ENCODE peak calls at places on chromosomes 6 and 20, in six cellular contexts. W, F, T, D, H and Y are unnamed samples.

GRCh38 chr20:36480456-36481048 is 60.8 kb upstream of the MYL9 start:
- DNase-seq in H (no peak), T (no peak), W (no peak), F (no peak), D (no peak), Y (no peak)

GRCh38 chr20:63618291-63618980 is 8.5 kb downstream of the GMEB2 start:
- DNase-seq in T (no peak), W (no peak), D (no peak), F (peak), H (no peak), Y (no peak)

GRCh38 chr20:33964431-33964830 is 29.3 kb upstream of the RALY start:
- DNase-seq in F (no peak), D (no peak), H (no peak), W (no peak), T (no peak), Y (no peak)

GRCh38 chr20:53623454-53624206 is 30.0 kb upstream of the ZNF217 start:
- DNase-seq in D (peak), W (no peak), H (no peak), F (no peak), T (peak), Y (no peak)

GRCh38 chr6:165292657-165293056 is 16.7 kb downstream of the C6orf118 start:
- DNase-seq in H (no peak), T (no peak), F (no peak), W (no peak), D (no peak), Y (no peak)

GRCh38 chr20:50077818-50078601 is 34.9 kb downstream of the UBE2V1 start:
- DNase-seq in F (no peak), D (no peak), T (no peak), W (no peak), H (no peak), Y (no peak)

GRCh38 chr6:41379314-41379713 is 43.9 kb downstream of the NCR2 start:
- DNase-seq in H (no peak), T (no peak), F (no peak), W (no peak), D (no peak), Y (no peak)

GRCh38 chr6:31822038-31822821 is 5.3 kb upstream of the HSPA1B start:
- DNase-seq in F (peak), T (peak), W (peak), D (peak), H (peak), Y (peak)

GRCh38 chr6:128713461-128713860 is 169.5 kb upstream of the LAMA2 start:
- DNase-seq in W (no peak), F (no peak), D (no peak), H (no peak), T (no peak), Y (no peak)

GRCh38 chr20:36201198-36201597 is 35.1 kb upstream of the AAR2 start:
- DNase-seq in H (no peak), W (no peak), D (no peak), F (no peak), T (no peak), Y (no peak)

GRCh38 chr6:108277295-108277694 is 16.5 kb upstream of the SNX3 start:
- DNase-seq in W (no peak), F (no peak), D (no peak), T (no peak), H (peak), Y (no peak)

GRCh38 chr20:13756551-13756950 is 28.2 kb downstream of the ESF1 start:
- DNase-seq in F (no peak), T (no peak), D (no peak), W (no peak), H (no peak), Y (no peak)

GRCh38 chr6:38034269-38034914 is 214.9 kb downstream of the ZFAND3 start:
- DNase-seq in D (peak), H (no peak), F (no peak), T (no peak), W (no peak), Y (no peak)

GRCh38 chr6:36563237-36563927 is 16.1 kb upstream of the STK38 start:
- DNase-seq in F (no peak), W (no peak), H (no peak), D (no peak), T (no peak), Y (no peak)

GRCh38 chr20:24147961-24148360 is 159.4 kb upstream of the GGTLC1 start:
- DNase-seq in W (no peak), F (no peak), T (no peak), H (no peak), D (no peak), Y (no peak)

GRCh38 chr20:13819885-13820645 is 35.2 kb downstream of the NDUFAF5 start:
- DNase-seq in W (peak), T (peak), H (no peak), D (peak), F (peak), Y (peak)

GRCh38 chr20:53331151-53331973 is 262.3 kb downstream of the ZNF217 start:
- DNase-seq in F (no peak), W (no peak), D (no peak), T (no peak), H (no peak), Y (no peak)

GRCh38 chr6:1594495-1595200 is 15.1 kb upstream of the FOXC1 start:
- DNase-seq in T (no peak), F (no peak), W (no peak), D (no peak), H (no peak), Y (no peak)

GRCh38 chr6:155171109-155171746 is 92.6 kb upstream of the CLDN20 start:
- DNase-seq in D (peak), H (no peak), W (peak), F (no peak), T (no peak), Y (peak)

GRCh38 chr6:87472525-87473418 is at the start of gene SLC35A1:
- DNase-seq in D (peak), H (peak), T (peak), W (peak), F (peak), Y (peak)

GRCh38 chr6:36094786-36095496 is 35.4 kb upstream of the MAPK13 start:
- DNase-seq in T (peak), H (peak), W (peak), F (peak), D (peak), Y (peak)

GRCh38 chr6:87482382-87482781 is 9.6 kb downstream of the SLC35A1 start:
- DNase-seq in D (no peak), F (no peak), W (no peak), H (no peak), T (no peak), Y (no peak)

GRCh38 chr6:110328231-110328630 is 29.9 kb downstream of the METTL24 start:
- DNase-seq in T (no peak), F (no peak), H (no peak), D (no peak), W (no peak), Y (no peak)

GRCh38 chr6:170450946-170451761 is 102.0 kb downstream of the PSMB1 start:
- DNase-seq in F (no peak), T (no peak), D (no peak), W (no peak), H (no peak), Y (peak)

GRCh38 chr20:561437-562231 is 18.0 kb upstream of the CSNK2A1 start:
- DNase-seq in H (no peak), D (peak), W (peak), F (no peak), T (peak), Y (peak)

GRCh38 chr20:50467618-50468373 is 42.4 kb upstream of the PTPN1 start:
- DNase-seq in D (peak), F (no peak), W (peak), H (no peak), T (peak), Y (no peak)

GRCh38 chr20:38894091-38894847 is 31.9 kb upstream of the FAM83D start:
- DNase-seq in H (no peak), T (no peak), D (no peak), F (peak), W (no peak), Y (peak)
- TF ChIP-seq CTCF in H (no peak), T (no peak), D (peak), F (no peak), W (no peak), Y (no peak)

GRCh38 chr6:112296694-112297093 is 42.3 kb upstream of the LAMA4 start:
- DNase-seq in D (no peak), W (no peak), H (no peak), F (no peak), T (no peak), Y (no peak)

GRCh38 chr6:112298816-112299281 is 44.5 kb upstream of the LAMA4 start:
- DNase-seq in T (no peak), H (no peak), W (no peak), D (no peak), F (no peak), Y (no peak)

GRCh38 chr6:112300888-112301287 is 46.2 kb upstream of the RFPL4B start:
- DNase-seq in D (no peak), W (no peak), H (no peak), T (no peak), F (no peak), Y (no peak)

GRCh38 chr6:112298021-112298745 is 43.8 kb upstream of the LAMA4 start:
- DNase-seq in F (no peak), H (no peak), W (no peak), D (no peak), T (no peak), Y (no peak)

GRCh38 chr6:112296122-112296521 is 41.8 kb upstream of the LAMA4 start:
- DNase-seq in F (no peak), H (no peak), T (peak), D (no peak), W (peak), Y (no peak)
- TF ChIP-seq CTCF in F (no peak), H (no peak), T (no peak), D (no peak), W (peak), Y (no peak)

GRCh38 chr6:46491789-46492547 is 719 bp upstream of the RCAN2 start:
- DNase-seq in W (peak), F (peak), T (peak), H (no peak), D (peak), Y (peak)

GRCh38 chr6:46491201-46491788 is at the start of gene RCAN2:
- DNase-seq in F (peak), W (peak), D (peak), T (peak), H (no peak), Y (peak)

GRCh38 chr6:46486186-46486585 is 5.1 kb downstream of the RCAN2 start:
- DNase-seq in F (no peak), H (no peak), D (no peak), W (no peak), T (no peak), Y (no peak)

DNA sequence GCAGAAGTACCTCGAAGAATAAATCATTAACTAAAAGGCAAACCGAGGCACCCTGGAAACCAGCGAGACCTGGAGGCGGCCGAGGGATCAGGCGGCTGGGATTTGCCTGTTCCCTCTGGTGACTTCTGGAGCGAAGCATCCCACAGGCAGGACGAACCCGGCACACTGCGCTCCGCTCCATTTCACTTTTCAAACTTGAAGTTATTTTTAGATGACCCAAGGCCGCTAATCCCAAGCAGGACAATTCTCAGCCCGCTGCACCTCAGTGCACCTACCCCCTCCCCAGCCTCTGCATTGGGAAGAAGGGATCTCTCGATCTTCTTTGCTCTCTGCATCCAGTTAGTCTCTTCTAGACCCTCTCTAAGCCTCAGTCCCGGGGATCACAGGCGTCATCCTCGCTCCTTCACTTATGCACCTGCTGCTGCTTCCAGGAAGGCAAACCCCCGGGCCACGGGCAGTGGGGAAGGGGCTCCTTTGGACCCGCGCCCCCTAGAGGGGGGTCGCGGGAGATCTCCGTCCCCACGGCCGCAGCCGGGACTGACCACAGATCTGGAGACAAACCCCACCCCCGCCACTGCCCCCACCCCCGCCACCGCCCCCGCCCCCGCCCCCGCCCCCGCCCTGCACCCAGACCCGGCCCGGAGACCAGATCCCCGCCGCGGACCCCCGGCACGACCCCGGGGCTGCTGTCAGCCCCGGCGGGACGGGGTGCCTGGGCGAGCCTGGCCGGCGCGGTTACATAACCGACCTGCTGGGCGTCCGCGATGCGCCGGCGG is 636 bp downstream of the RCAN2 start:
- DNase-seq in D (peak), F (peak), H (no peak), T (peak), W (peak), Y (peak)
- TF ChIP-seq CTCF in D (no peak), F (no peak), H (no peak), T (peak), W (no peak), Y (no peak)

GRCh38 chr6:137313928-137314855 is 95.0 kb upstream of the IFNGR1 start:
- DNase-seq in H (no peak), T (peak), D (peak), F (peak), W (peak), Y (peak)
- TF ChIP-seq CTCF in H (peak), T (peak), D (peak), F (peak), W (peak), Y (peak)

DNA sequence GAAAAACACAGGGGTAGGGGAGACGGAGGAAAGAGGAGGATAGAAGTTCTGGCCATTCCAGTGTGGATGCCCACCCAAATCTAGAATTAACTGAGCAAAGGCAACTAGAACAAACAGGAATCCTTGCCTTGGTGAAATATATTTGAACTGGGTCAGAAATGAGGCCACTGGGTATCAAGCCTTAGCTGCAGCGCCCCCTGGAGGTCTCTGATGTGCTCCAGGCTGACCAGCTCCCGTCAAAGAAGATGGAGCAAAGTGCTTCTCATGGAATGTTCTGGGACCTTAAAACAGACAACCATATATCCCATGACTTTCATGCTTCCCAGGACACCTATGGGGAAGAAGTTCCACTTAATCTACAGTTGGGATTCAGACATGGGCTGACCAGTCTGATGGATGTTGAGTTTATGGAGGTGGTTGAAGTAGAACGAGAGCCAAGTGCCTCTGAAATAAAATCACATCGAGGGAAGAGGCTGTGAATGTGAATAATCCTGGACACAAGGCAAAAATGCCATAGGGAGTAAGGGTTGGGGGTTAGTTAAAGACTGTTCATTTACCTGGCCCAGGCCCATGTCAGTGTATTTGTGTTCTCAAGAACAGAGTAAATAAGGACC is 50.4 kb downstream of the HLA-DPB1 start:
- DNase-seq in W (peak), T (peak), D (peak), H (no peak), F (peak), Y (peak)
- TF ChIP-seq CTCF in W (peak), T (peak), D (peak), H (peak), F (peak), Y (peak)

GRCh38 chr6:130047440-130047995 is 29.1 kb downstream of the L3MBTL3 start:
- DNase-seq in W (no peak), D (no peak), F (no peak), T (no peak), H (no peak), Y (no peak)
- TF ChIP-seq CTCF in W (no peak), D (peak), F (no peak), T (no peak), H (no peak), Y (no peak)

GRCh38 chr6:56416247-56416646 is 168.9 kb upstream of the COL21A1 start:
- DNase-seq in H (no peak), D (no peak), T (no peak), F (no peak), W (no peak), Y (no peak)

GRCh38 chr6:56420296-56420695 is 172.9 kb upstream of the COL21A1 start:
- DNase-seq in T (no peak), W (no peak), F (no peak), D (no peak), H (no peak), Y (no peak)

GRCh38 chr6:56417823-56418222 is 170.4 kb upstream of the COL21A1 start:
- DNase-seq in D (no peak), H (no peak), T (no peak), W (no peak), F (no peak), Y (no peak)
- TF ChIP-seq CTCF in D (no peak), H (no peak), T (no peak), W (no peak), F (no peak), Y (no peak)

GRCh38 chr6:158506577-158506976 is 53.3 kb upstream of the TMEM181 start:
- DNase-seq in H (no peak), F (no peak), T (peak), W (no peak), D (no peak), Y (no peak)
- TF ChIP-seq CTCF in H (no peak), F (no peak), T (peak), W (no peak), D (no peak), Y (no peak)

GRCh38 chr20:10077886-10078285 is 43.1 kb downstream of the ANKEF1 start:
- DNase-seq in D (no peak), F (no peak), W (no peak), H (no peak), T (no peak), Y (no peak)

GRCh38 chr20:10076126-10077080 is 41.6 kb downstream of the ANKEF1 start:
- DNase-seq in D (no peak), W (no peak), T (no peak), H (no peak), F (no peak), Y (no peak)

GRCh38 chr20:10078403-10078802 is 43.6 kb downstream of the ANKEF1 start:
- DNase-seq in H (no peak), W (no peak), T (no peak), F (no peak), D (no peak), Y (no peak)

GRCh38 chr20:10075606-10076005 is 40.8 kb downstream of the ANKEF1 start:
- DNase-seq in T (no peak), F (no peak), D (no peak), H (no peak), W (no peak), Y (no peak)

DNA sequence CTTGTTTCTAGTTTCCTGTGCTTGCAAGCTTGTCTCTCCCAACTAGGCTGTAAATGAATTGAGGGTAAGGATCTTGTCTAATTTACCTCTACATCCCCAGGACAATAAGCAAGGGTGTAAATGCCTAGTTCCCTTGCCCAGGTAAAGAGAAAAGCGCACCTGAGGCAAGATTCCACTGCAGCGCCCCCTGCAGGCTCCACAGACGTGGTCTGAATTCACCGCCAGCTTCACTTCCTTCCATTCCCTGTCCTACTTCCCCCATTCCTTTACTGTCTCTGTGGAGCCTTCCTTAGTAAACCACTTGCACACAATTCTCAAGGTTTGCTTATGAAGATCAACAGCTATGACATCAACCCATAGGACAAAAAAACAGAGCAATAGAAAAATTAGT is 42.3 kb downstream of the ANKEF1 start:
- DNase-seq in T (peak), H (no peak), F (no peak), W (no peak), D (peak), Y (no peak)
- TF ChIP-seq CTCF in T (peak), H (no peak), F (peak), W (no peak), D (no peak), Y (peak)